ENCODE peak calls at places on chromosomes 1 and 21, in nine cellular contexts. One of them, this sample, is unnamed.

GRCh38 chr1:206505702-206506375 is 1.5 kb upstream of the RASSF5 start:
- DNase-seq in SK-N-SH: peak
- DNase-seq in OCI-LY7: no peak
- DNase-seq in iris pigment epithelial cell: peak
- DNase-seq in H54: no peak
- DNase-seq in neural progenitor cell: no peak
- DNase-seq in fibroblast of lung: peak
- DNase-seq in anterior cingulate cortex: no peak
- DNase-seq in stimulated activated CD4-positive, alpha-beta T cell treated with anti-CD3 and anti-CD28 coated beads, Interleukin-2, amount 100 ng/mL, for 48 hours: no peak
- DNase-seq in this sample: no peak

GRCh38 chr1:51926171-51926812 is 47.8 kb upstream of the NRDC start:
- DNase-seq in SK-N-SH: no peak
- DNase-seq in H54: no peak
- DNase-seq in fibroblast of lung: peak
- DNase-seq in OCI-LY7: peak
- DNase-seq in anterior cingulate cortex: no peak
- DNase-seq in iris pigment epithelial cell: peak
- DNase-seq in stimulated activated CD4-positive, alpha-beta T cell treated with anti-CD3 and anti-CD28 coated beads, Interleukin-2, amount 100 ng/mL, for 48 hours: no peak
- DNase-seq in neural progenitor cell: peak
- DNase-seq in this sample: no peak

GRCh38 chr1:178530520-178530919 is 17.6 kb downstream of the TEX35 start:
- DNase-seq in neural progenitor cell: no peak
- DNase-seq in stimulated activated CD4-positive, alpha-beta T cell treated with anti-CD3 and anti-CD28 coated beads, Interleukin-2, amount 100 ng/mL, for 48 hours: no peak
- DNase-seq in anterior cingulate cortex: no peak
- DNase-seq in SK-N-SH: no peak
- DNase-seq in OCI-LY7: no peak
- DNase-seq in H54: no peak
- DNase-seq in fibroblast of lung: no peak
- DNase-seq in iris pigment epithelial cell: no peak
- DNase-seq in this sample: no peak

GRCh38 chr1:207520946-207521345 is 25.0 kb downstream of the CR1 start:
- DNase-seq in OCI-LY7: no peak
- DNase-seq in anterior cingulate cortex: no peak
- DNase-seq in fibroblast of lung: no peak
- DNase-seq in SK-N-SH: no peak
- DNase-seq in neural progenitor cell: no peak
- DNase-seq in iris pigment epithelial cell: no peak
- DNase-seq in stimulated activated CD4-positive, alpha-beta T cell treated with anti-CD3 and anti-CD28 coated beads, Interleukin-2, amount 100 ng/mL, for 48 hours: no peak
- DNase-seq in H54: no peak
- DNase-seq in this sample: no peak

GRCh38 chr1:227343201-227343600 is 24.9 kb upstream of the CDC42BPA start:
- DNase-seq in neural progenitor cell: no peak
- DNase-seq in SK-N-SH: no peak
- DNase-seq in iris pigment epithelial cell: peak
- DNase-seq in stimulated activated CD4-positive, alpha-beta T cell treated with anti-CD3 and anti-CD28 coated beads, Interleukin-2, amount 100 ng/mL, for 48 hours: no peak
- DNase-seq in OCI-LY7: no peak
- DNase-seq in H54: no peak
- DNase-seq in anterior cingulate cortex: no peak
- DNase-seq in fibroblast of lung: no peak
- DNase-seq in this sample: no peak

GRCh38 chr1:228038387-228039005 is 31.7 kb downstream of the WNT3A start:
- DNase-seq in SK-N-SH: no peak
- DNase-seq in stimulated activated CD4-positive, alpha-beta T cell treated with anti-CD3 and anti-CD28 coated beads, Interleukin-2, amount 100 ng/mL, for 48 hours: no peak
- DNase-seq in fibroblast of lung: no peak
- DNase-seq in OCI-LY7: no peak
- DNase-seq in anterior cingulate cortex: no peak
- DNase-seq in H54: no peak
- DNase-seq in iris pigment epithelial cell: no peak
- DNase-seq in neural progenitor cell: no peak
- DNase-seq in this sample: peak

GRCh38 chr1:225818229-225818628 is 8.3 kb downstream of the EPHX1 start:
- DNase-seq in neural progenitor cell: no peak
- DNase-seq in OCI-LY7: no peak
- DNase-seq in SK-N-SH: no peak
- DNase-seq in stimulated activated CD4-positive, alpha-beta T cell treated with anti-CD3 and anti-CD28 coated beads, Interleukin-2, amount 100 ng/mL, for 48 hours: no peak
- DNase-seq in anterior cingulate cortex: no peak
- DNase-seq in H54: no peak
- DNase-seq in fibroblast of lung: no peak
- DNase-seq in iris pigment epithelial cell: no peak
- DNase-seq in this sample: no peak

GRCh38 chr1:86703696-86704455 is 500 bp upstream of the SH3GLB1 start:
- DNase-seq in iris pigment epithelial cell: peak
- DNase-seq in SK-N-SH: no peak
- DNase-seq in OCI-LY7: peak
- DNase-seq in fibroblast of lung: peak
- DNase-seq in stimulated activated CD4-positive, alpha-beta T cell treated with anti-CD3 and anti-CD28 coated beads, Interleukin-2, amount 100 ng/mL, for 48 hours: peak
- DNase-seq in neural progenitor cell: peak
- DNase-seq in H54: no peak
- DNase-seq in anterior cingulate cortex: peak
- DNase-seq in this sample: no peak

GRCh38 chr1:165629131-165629530 is 1.9 kb upstream of the MGST3 start:
- DNase-seq in stimulated activated CD4-positive, alpha-beta T cell treated with anti-CD3 and anti-CD28 coated beads, Interleukin-2, amount 100 ng/mL, for 48 hours: no peak
- DNase-seq in iris pigment epithelial cell: no peak
- DNase-seq in OCI-LY7: no peak
- DNase-seq in SK-N-SH: no peak
- DNase-seq in anterior cingulate cortex: no peak
- DNase-seq in neural progenitor cell: no peak
- DNase-seq in fibroblast of lung: no peak
- DNase-seq in H54: no peak
- DNase-seq in this sample: no peak

GRCh38 chr1:23402286-23403037 is 22.1 kb downstream of the TCEA3 start:
- DNase-seq in anterior cingulate cortex: no peak
- DNase-seq in iris pigment epithelial cell: no peak
- DNase-seq in neural progenitor cell: no peak
- DNase-seq in H54: no peak
- DNase-seq in stimulated activated CD4-positive, alpha-beta T cell treated with anti-CD3 and anti-CD28 coated beads, Interleukin-2, amount 100 ng/mL, for 48 hours: no peak
- DNase-seq in SK-N-SH: no peak
- DNase-seq in fibroblast of lung: no peak
- DNase-seq in OCI-LY7: no peak
- DNase-seq in this sample: no peak

GRCh38 chr1:161840363-161840762 is 74.2 kb downstream of the ATF6 start:
- DNase-seq in stimulated activated CD4-positive, alpha-beta T cell treated with anti-CD3 and anti-CD28 coated beads, Interleukin-2, amount 100 ng/mL, for 48 hours: no peak
- DNase-seq in iris pigment epithelial cell: peak
- DNase-seq in OCI-LY7: no peak
- DNase-seq in anterior cingulate cortex: no peak
- DNase-seq in SK-N-SH: no peak
- DNase-seq in fibroblast of lung: peak
- DNase-seq in H54: no peak
- DNase-seq in neural progenitor cell: no peak
- DNase-seq in this sample: no peak

GRCh38 chr1:111813440-111814304 is 58.0 kb downstream of the DDX20 start:
- DNase-seq in stimulated activated CD4-positive, alpha-beta T cell treated with anti-CD3 and anti-CD28 coated beads, Interleukin-2, amount 100 ng/mL, for 48 hours: no peak
- DNase-seq in OCI-LY7: peak
- DNase-seq in neural progenitor cell: peak
- DNase-seq in anterior cingulate cortex: no peak
- DNase-seq in fibroblast of lung: no peak
- DNase-seq in iris pigment epithelial cell: no peak
- DNase-seq in H54: no peak
- DNase-seq in SK-N-SH: no peak
- DNase-seq in this sample: peak

GRCh38 chr1:6280761-6281451 is 20.0 kb upstream of the GPR153 start:
- DNase-seq in SK-N-SH: peak
- DNase-seq in neural progenitor cell: peak
- DNase-seq in fibroblast of lung: no peak
- DNase-seq in anterior cingulate cortex: no peak
- DNase-seq in iris pigment epithelial cell: no peak
- DNase-seq in OCI-LY7: no peak
- DNase-seq in H54: no peak
- DNase-seq in stimulated activated CD4-positive, alpha-beta T cell treated with anti-CD3 and anti-CD28 coated beads, Interleukin-2, amount 100 ng/mL, for 48 hours: no peak
- DNase-seq in this sample: no peak

GRCh38 chr21:45002381-45003204 is 62.8 kb downstream of the SLX9 start:
- DNase-seq in neural progenitor cell: no peak
- DNase-seq in SK-N-SH: no peak
- DNase-seq in fibroblast of lung: no peak
- DNase-seq in stimulated activated CD4-positive, alpha-beta T cell treated with anti-CD3 and anti-CD28 coated beads, Interleukin-2, amount 100 ng/mL, for 48 hours: no peak
- DNase-seq in iris pigment epithelial cell: no peak
- DNase-seq in anterior cingulate cortex: no peak
- DNase-seq in H54: no peak
- DNase-seq in OCI-LY7: no peak
- DNase-seq in this sample: no peak

GRCh38 chr1:98306517-98307089 is 354.9 kb upstream of the SNX7 start:
- DNase-seq in fibroblast of lung: no peak
- DNase-seq in SK-N-SH: no peak
- DNase-seq in anterior cingulate cortex: no peak
- DNase-seq in stimulated activated CD4-positive, alpha-beta T cell treated with anti-CD3 and anti-CD28 coated beads, Interleukin-2, amount 100 ng/mL, for 48 hours: no peak
- DNase-seq in neural progenitor cell: no peak
- DNase-seq in H54: no peak
- DNase-seq in iris pigment epithelial cell: no peak
- DNase-seq in OCI-LY7: no peak
- DNase-seq in this sample: no peak

GRCh38 chr1:174584071-174584470 is 136.3 kb downstream of the GPR52 start:
- DNase-seq in SK-N-SH: peak
- DNase-seq in neural progenitor cell: no peak
- DNase-seq in OCI-LY7: no peak
- DNase-seq in anterior cingulate cortex: no peak
- DNase-seq in iris pigment epithelial cell: no peak
- DNase-seq in fibroblast of lung: no peak
- DNase-seq in H54: no peak
- DNase-seq in stimulated activated CD4-positive, alpha-beta T cell treated with anti-CD3 and anti-CD28 coated beads, Interleukin-2, amount 100 ng/mL, for 48 hours: no peak
- DNase-seq in this sample: no peak

GRCh38 chr1:155607708-155608107 is 2.3 kb upstream of the MSTO1 start:
- DNase-seq in OCI-LY7: peak
- DNase-seq in stimulated activated CD4-positive, alpha-beta T cell treated with anti-CD3 and anti-CD28 coated beads, Interleukin-2, amount 100 ng/mL, for 48 hours: no peak
- DNase-seq in fibroblast of lung: no peak
- DNase-seq in iris pigment epithelial cell: peak
- DNase-seq in anterior cingulate cortex: no peak
- DNase-seq in H54: no peak
- DNase-seq in neural progenitor cell: no peak
- DNase-seq in SK-N-SH: no peak
- DNase-seq in this sample: no peak

GRCh38 chr1:160675641-160676410 is 29.0 kb upstream of the SLAMF1 start:
- DNase-seq in anterior cingulate cortex: no peak
- DNase-seq in iris pigment epithelial cell: peak
- DNase-seq in fibroblast of lung: peak
- DNase-seq in stimulated activated CD4-positive, alpha-beta T cell treated with anti-CD3 and anti-CD28 coated beads, Interleukin-2, amount 100 ng/mL, for 48 hours: peak
- DNase-seq in neural progenitor cell: peak
- DNase-seq in H54: peak
- DNase-seq in OCI-LY7: peak
- DNase-seq in SK-N-SH: peak
- DNase-seq in this sample: peak

GRCh38 chr1:2104621-2105427 is 54.6 kb downstream of the PRKCZ start:
- DNase-seq in fibroblast of lung: no peak
- DNase-seq in neural progenitor cell: peak
- DNase-seq in SK-N-SH: peak
- DNase-seq in H54: no peak
- DNase-seq in stimulated activated CD4-positive, alpha-beta T cell treated with anti-CD3 and anti-CD28 coated beads, Interleukin-2, amount 100 ng/mL, for 48 hours: no peak
- DNase-seq in OCI-LY7: no peak
- DNase-seq in anterior cingulate cortex: no peak
- DNase-seq in iris pigment epithelial cell: no peak
- DNase-seq in this sample: no peak

GRCh38 chr21:28669978-28670377 is 322.7 kb downstream of the LTN1 start:
- DNase-seq in H54: no peak
- DNase-seq in neural progenitor cell: no peak
- DNase-seq in anterior cingulate cortex: no peak
- DNase-seq in stimulated activated CD4-positive, alpha-beta T cell treated with anti-CD3 and anti-CD28 coated beads, Interleukin-2, amount 100 ng/mL, for 48 hours: no peak
- DNase-seq in SK-N-SH: no peak
- DNase-seq in OCI-LY7: no peak
- DNase-seq in fibroblast of lung: no peak
- DNase-seq in iris pigment epithelial cell: no peak
- DNase-seq in this sample: no peak

GRCh38 chr1:42172394-42173133 is 8.0 kb upstream of the GUCA2A start:
- DNase-seq in anterior cingulate cortex: no peak
- DNase-seq in OCI-LY7: no peak
- DNase-seq in fibroblast of lung: no peak
- DNase-seq in SK-N-SH: peak
- DNase-seq in neural progenitor cell: no peak
- DNase-seq in stimulated activated CD4-positive, alpha-beta T cell treated with anti-CD3 and anti-CD28 coated beads, Interleukin-2, amount 100 ng/mL, for 48 hours: no peak
- DNase-seq in iris pigment epithelial cell: no peak
- DNase-seq in H54: no peak
- DNase-seq in this sample: no peak

GRCh38 chr1:62247391-62248168 is 52.9 kb downstream of the L1TD1 start:
- DNase-seq in anterior cingulate cortex: no peak
- DNase-seq in H54: no peak
- DNase-seq in stimulated activated CD4-positive, alpha-beta T cell treated with anti-CD3 and anti-CD28 coated beads, Interleukin-2, amount 100 ng/mL, for 48 hours: no peak
- DNase-seq in SK-N-SH: peak
- DNase-seq in neural progenitor cell: peak
- DNase-seq in iris pigment epithelial cell: no peak
- DNase-seq in fibroblast of lung: no peak
- DNase-seq in OCI-LY7: no peak
- DNase-seq in this sample: no peak

GRCh38 chr1:32200226-32201010 is at the start of gene CCDC28B:
- DNase-seq in OCI-LY7: peak
- DNase-seq in anterior cingulate cortex: no peak
- DNase-seq in SK-N-SH: peak
- DNase-seq in neural progenitor cell: peak
- DNase-seq in iris pigment epithelial cell: peak
- DNase-seq in fibroblast of lung: peak
- DNase-seq in stimulated activated CD4-positive, alpha-beta T cell treated with anti-CD3 and anti-CD28 coated beads, Interleukin-2, amount 100 ng/mL, for 48 hours: peak
- DNase-seq in H54: peak
- DNase-seq in this sample: peak

GRCh38 chr21:45358711-45359310 is 46.2 kb upstream of the COL18A1 start:
- DNase-seq in H54: no peak
- DNase-seq in iris pigment epithelial cell: no peak
- DNase-seq in neural progenitor cell: peak
- DNase-seq in OCI-LY7: no peak
- DNase-seq in fibroblast of lung: no peak
- DNase-seq in SK-N-SH: no peak
- DNase-seq in anterior cingulate cortex: no peak
- DNase-seq in stimulated activated CD4-positive, alpha-beta T cell treated with anti-CD3 and anti-CD28 coated beads, Interleukin-2, amount 100 ng/mL, for 48 hours: no peak
- DNase-seq in this sample: no peak

GRCh38 chr1:66563094-66563800 is 29.3 kb downstream of the SGIP1 start:
- DNase-seq in anterior cingulate cortex: no peak
- DNase-seq in H54: peak
- DNase-seq in fibroblast of lung: peak
- DNase-seq in iris pigment epithelial cell: peak
- DNase-seq in OCI-LY7: no peak
- DNase-seq in neural progenitor cell: no peak
- DNase-seq in stimulated activated CD4-positive, alpha-beta T cell treated with anti-CD3 and anti-CD28 coated beads, Interleukin-2, amount 100 ng/mL, for 48 hours: no peak
- DNase-seq in SK-N-SH: no peak
- DNase-seq in this sample: no peak

GRCh38 chr21:28834335-28835238 is 158.1 kb downstream of the LTN1 start:
- DNase-seq in SK-N-SH: no peak
- DNase-seq in iris pigment epithelial cell: no peak
- DNase-seq in fibroblast of lung: no peak
- DNase-seq in OCI-LY7: no peak
- DNase-seq in anterior cingulate cortex: no peak
- DNase-seq in H54: no peak
- DNase-seq in stimulated activated CD4-positive, alpha-beta T cell treated with anti-CD3 and anti-CD28 coated beads, Interleukin-2, amount 100 ng/mL, for 48 hours: no peak
- DNase-seq in neural progenitor cell: no peak
- DNase-seq in this sample: no peak

GRCh38 chr1:25525360-25525688 is 18.1 kb upstream of the LDLRAP1 start:
- DNase-seq in neural progenitor cell: no peak
- DNase-seq in OCI-LY7: no peak
- DNase-seq in H54: no peak
- DNase-seq in fibroblast of lung: no peak
- DNase-seq in anterior cingulate cortex: no peak
- DNase-seq in stimulated activated CD4-positive, alpha-beta T cell treated with anti-CD3 and anti-CD28 coated beads, Interleukin-2, amount 100 ng/mL, for 48 hours: no peak
- DNase-seq in iris pigment epithelial cell: no peak
- DNase-seq in SK-N-SH: no peak
- DNase-seq in this sample: no peak

GRCh38 chr1:37808369-37809319 is 636 bp upstream of the YRDC start:
- DNase-seq in fibroblast of lung: peak
- DNase-seq in neural progenitor cell: peak
- DNase-seq in iris pigment epithelial cell: peak
- DNase-seq in OCI-LY7: peak
- DNase-seq in H54: peak
- DNase-seq in stimulated activated CD4-positive, alpha-beta T cell treated with anti-CD3 and anti-CD28 coated beads, Interleukin-2, amount 100 ng/mL, for 48 hours: no peak
- DNase-seq in anterior cingulate cortex: peak
- DNase-seq in SK-N-SH: peak
- DNase-seq in this sample: peak

GRCh38 chr1:189899686-189900495 is 577.8 kb downstream of the BRINP3 start:
- DNase-seq in anterior cingulate cortex: no peak
- DNase-seq in OCI-LY7: no peak
- DNase-seq in H54: no peak
- DNase-seq in iris pigment epithelial cell: no peak
- DNase-seq in stimulated activated CD4-positive, alpha-beta T cell treated with anti-CD3 and anti-CD28 coated beads, Interleukin-2, amount 100 ng/mL, for 48 hours: no peak
- DNase-seq in neural progenitor cell: peak
- DNase-seq in fibroblast of lung: no peak
- DNase-seq in SK-N-SH: no peak
- DNase-seq in this sample: no peak